ENCODE peak calls at places on chromosomes 13 and 19, in five cellular contexts. O is psoas muscle, A is PC-9, K is GM23338, H is SK-N-MC. X is an unnamed sample.

GRCh38 chr19:33430674-33431277 is 57.3 kb downstream of the CEBPG start:
- DNase-seq in K (peak), O (peak), A (peak), H (no peak), X (peak)

GRCh38 chr13:101049166-101049850 is 367.0 kb downstream of the NALCN start:
- DNase-seq in K (no peak), O (no peak), A (no peak), H (no peak), X (no peak)

GRCh38 chr19:34319785-34320184 is 45.2 kb upstream of the GPI start:
- DNase-seq in K (no peak), O (peak), H (no peak), A (peak), X (no peak)

GRCh38 chr13:99323488-99323887 is 16.3 kb upstream of the GPR183 start:
- DNase-seq in O (no peak), H (no peak), A (no peak), K (no peak), X (no peak)

GRCh38 chr13:40595693-40596092 is 70.7 kb downstream of the FOXO1 start:
- DNase-seq in A (no peak), O (no peak), H (no peak), K (no peak), X (no peak)

GRCh38 chr13:100124265-100124664 is 35.4 kb downstream of the PCCA start:
- DNase-seq in A (no peak), K (no peak), H (no peak), O (no peak), X (no peak)

GRCh38 chr13:108044929-108045328 is 170.4 kb downstream of the LIG4 start:
- DNase-seq in O (no peak), K (no peak), H (no peak), A (no peak), X (no peak)

GRCh38 chr13:82740442-82740841 is 1141.8 kb downstream of the SLITRK1 start:
- DNase-seq in A (no peak), H (no peak), K (no peak), O (no peak), X (no peak)

GRCh38 chr13:108662528-108662927 is 33.1 kb downstream of the MYO16 start:
- DNase-seq in K (peak), H (no peak), O (no peak), A (no peak), X (no peak)

GRCh38 chr19:1015782-1016646 is 4.9 kb downstream of the TMEM259 start:
- DNase-seq in A (no peak), H (no peak), K (peak), O (peak), X (no peak)

GRCh38 chr13:87999791-88000190 is 328.6 kb downstream of the SLITRK5 start:
- DNase-seq in K (peak), O (no peak), H (no peak), A (no peak), X (no peak)

GRCh38 chr19:29040951-29041350 is 172.0 kb downstream of the UQCRFS1 start:
- DNase-seq in O (no peak), H (no peak), A (no peak), K (peak), X (no peak)

GRCh38 chr13:97431365-97431764 is 2.6 kb upstream of the RAP2A start:
- DNase-seq in K (no peak), A (no peak), O (no peak), H (no peak), X (no peak)

GRCh38 chr19:15623711-15624318 is 8.8 kb downstream of the CYP4F8 start:
- DNase-seq in H (no peak), A (no peak), K (peak), O (no peak), X (no peak)

GRCh38 chr13:95155093-95155492 is 146.2 kb downstream of the ABCC4 start:
- DNase-seq in K (no peak), H (no peak), A (no peak), O (no peak), X (no peak)

GRCh38 chr13:102580552-102581169 is 16.1 kb upstream of the TPP2 start:
- DNase-seq in K (peak), O (no peak), H (no peak), A (peak), X (no peak)

GRCh38 chr19:57302020-57302465 is 18.2 kb upstream of the ZNF543 start:
- DNase-seq in O (peak), A (peak), H (no peak), K (no peak), X (peak)

GRCh38 chr13:51844862-51845573 is at the start of gene TMEM272:
- DNase-seq in K (peak), H (no peak), A (peak), O (peak), X (peak)

GRCh38 chr19:58350871-58351557 is 2.3 kb downstream of the A1BG start:
- DNase-seq in O (no peak), H (no peak), A (no peak), K (no peak), X (no peak)

GRCh38 chr19:15418112-15418587 is 638 bp downstream of the AKAP8L start:
- DNase-seq in H (peak), A (no peak), K (no peak), O (no peak), X (no peak)

GRCh38 chr19:7482584-7483439 is 6.0 kb downstream of the PEX11G start:
- DNase-seq in O (no peak), K (peak), A (no peak), H (no peak), X (no peak)

GRCh38 chr19:16025108-16026101 is 50.9 kb upstream of the TPM4 start:
- DNase-seq in K (peak), O (no peak), H (no peak), A (peak), X (no peak)

GRCh38 chr13:90622547-90622946 is 724.9 kb upstream of the MIR17HG start:
- DNase-seq in K (no peak), H (no peak), O (no peak), A (no peak), X (no peak)

GRCh38 chr19:1265611-1266115 is 3.5 kb upstream of the CIRBP start:
- DNase-seq in A (no peak), O (peak), K (no peak), H (no peak), X (no peak)

GRCh38 chr19:9709305-9709704 is 34.4 kb upstream of the ZNF562 start:
- DNase-seq in O (no peak), K (no peak), H (no peak), A (no peak), X (no peak)

DNA sequence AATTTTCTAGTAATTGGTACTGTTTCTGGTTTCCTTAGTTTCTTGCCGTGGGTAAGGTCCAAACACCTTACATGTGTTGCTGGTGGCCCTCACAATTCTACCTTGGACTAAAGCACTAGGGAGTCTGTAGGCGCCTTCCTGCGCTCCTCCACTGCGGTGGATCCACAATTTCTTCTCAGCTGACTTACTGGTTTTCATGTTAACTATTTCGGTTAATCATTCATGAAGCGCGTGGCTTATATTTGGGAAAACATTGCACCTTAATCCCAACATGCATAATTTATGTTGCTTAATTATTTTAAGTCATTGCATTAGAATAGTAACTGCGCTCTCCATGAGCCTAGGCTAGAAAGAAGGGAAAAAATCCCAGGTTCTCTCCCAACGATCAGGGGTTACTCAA is 37.7 kb downstream of the ARHGEF7 start:
- DNase-seq in H (no peak), A (no peak), O (no peak), K (peak), X (no peak)
- H3K27ac ChIP-seq in H (no peak), A (peak), O (peak), K (peak), X (peak)

DNA sequence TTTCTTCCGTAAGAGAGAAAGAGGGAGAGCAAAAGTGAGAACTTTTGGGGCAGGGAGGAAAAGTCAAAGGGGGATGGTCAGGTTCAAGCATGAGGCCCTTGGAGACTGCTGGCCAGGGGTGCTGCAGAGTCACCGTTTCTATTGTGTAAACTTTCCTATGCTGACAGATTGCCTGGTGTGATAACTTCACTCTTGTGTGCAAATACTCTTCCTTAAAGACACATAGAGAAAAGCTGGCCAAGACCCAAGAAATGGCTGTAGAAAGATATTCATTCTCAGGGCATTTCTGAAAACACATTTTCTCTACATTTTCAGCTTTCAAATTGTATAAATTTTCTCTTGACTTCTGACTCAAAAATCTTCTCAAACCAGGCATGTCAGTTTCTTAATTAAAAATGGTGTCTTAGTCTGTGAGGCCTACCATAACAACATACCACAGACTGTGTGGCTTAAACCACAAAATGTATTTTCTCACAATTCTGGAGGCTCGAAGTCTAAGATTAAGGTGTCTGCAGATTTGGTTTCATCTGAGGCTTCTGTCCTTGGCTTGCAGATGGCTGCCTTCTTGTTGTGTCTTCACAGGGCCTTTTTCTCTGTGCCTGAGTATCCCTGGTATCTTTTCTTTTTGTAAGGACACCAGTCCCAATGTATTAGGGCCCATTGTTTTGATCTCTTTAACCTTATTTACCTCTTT is 304.5 kb downstream of the KCNRG start:
- DNase-seq in A (peak), K (no peak), H (no peak), O (no peak), X (peak)
- H3K27ac ChIP-seq in A (peak), K (no peak), H (no peak), O (no peak), X (peak)

GRCh38 chr19:54211214-54211613 is 10.6 kb downstream of the RPS9 start:
- DNase-seq in K (no peak), H (no peak), O (no peak), A (no peak), X (no peak)
- H3K27ac ChIP-seq in K (no peak), H (no peak), O (no peak), A (no peak), X (no peak)

GRCh38 chr19:20278342-20278741 is 111.3 kb downstream of the ZNF486 start:
- DNase-seq in K (peak), A (peak), H (no peak), O (no peak), X (peak)

GRCh38 chr19:20273951-20274578 is 107.1 kb downstream of the ZNF486 start:
- DNase-seq in O (no peak), H (no peak), K (no peak), A (no peak), X (no peak)

GRCh38 chr19:20279516-20279915 is 112.5 kb downstream of the ZNF486 start:
- DNase-seq in A (no peak), K (no peak), H (no peak), O (no peak), X (no peak)

GRCh38 chr19:20273376-20273775 is 106.4 kb downstream of the ZNF486 start:
- DNase-seq in O (no peak), H (no peak), K (no peak), A (no peak), X (no peak)

DNA sequence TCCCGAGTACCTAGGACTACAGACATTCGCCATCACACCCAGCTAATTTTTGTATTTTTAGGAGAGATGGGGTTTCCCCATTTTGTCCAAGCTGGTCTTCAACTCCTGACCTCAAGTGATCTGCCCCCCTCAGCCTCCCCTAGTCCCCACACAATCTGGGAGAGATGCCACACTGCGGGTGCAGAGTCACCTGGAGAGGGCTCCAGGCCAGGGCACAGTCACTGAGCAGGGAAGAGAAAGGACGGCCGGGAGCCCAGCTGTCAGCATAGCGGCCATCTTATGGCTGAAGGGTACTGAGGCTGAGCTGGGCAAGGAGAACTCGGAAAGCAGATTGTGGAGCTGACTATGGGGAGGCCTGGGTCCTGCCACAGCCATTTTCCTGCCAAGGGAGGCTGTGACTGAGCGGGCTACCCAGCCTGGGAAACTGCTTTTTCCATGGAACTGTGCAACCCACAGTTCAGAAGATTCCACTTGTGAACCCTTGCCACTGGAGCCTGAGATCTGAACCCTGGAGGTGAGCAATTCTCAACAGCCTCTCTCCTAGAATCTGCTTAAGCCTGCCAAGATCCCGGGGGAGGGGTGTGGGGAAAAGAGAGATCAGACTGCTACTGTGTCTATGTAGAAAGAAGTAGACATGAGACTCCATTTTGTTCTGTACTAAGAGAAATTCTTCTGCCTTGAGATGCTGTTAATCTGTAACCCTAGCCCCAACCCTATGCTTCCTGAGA is 109.2 kb downstream of the ZNF486 start:
- DNase-seq in K (no peak), O (no peak), H (no peak), A (no peak), X (no peak)
- H3K27ac ChIP-seq in K (no peak), O (no peak), H (no peak), A (no peak), X (no peak)

X was measured in HL-60.